ENCODE peak calls at places on chromosomes 11 and 22, in five cellular contexts. G, I, R, Z and X are unnamed samples.

GRCh38 chr22:38921126-38921525 is 36.3 kb upstream of the APOBEC3A start:
- DNase-seq in G (no peak), I (no peak), R (no peak), Z (no peak), X (no peak)

GRCh38 chr11:35337136-35337918 is 82.0 kb downstream of the SLC1A2 start:
- DNase-seq in G (peak), I (peak), R (no peak), Z (no peak), X (no peak)

GRCh38 chr11:109819410-109819809 is 273.8 kb upstream of the ZC3H12C start:
- DNase-seq in G (no peak), I (no peak), R (no peak), Z (no peak), X (no peak)

GRCh38 chr11:4882543-4882942 is 843 bp downstream of the OR51T1 start:
- DNase-seq in G (no peak), I (no peak), R (no peak), Z (no peak), X (no peak)

GRCh38 chr11:68139395-68139794 is 18.2 kb upstream of the CHKA start:
- DNase-seq in G (no peak), I (no peak), R (no peak), Z (no peak), X (no peak)

GRCh38 chr11:85779956-85780640 is 30.8 kb downstream of the SYTL2 start:
- DNase-seq in G (no peak), I (no peak), R (no peak), Z (no peak), X (no peak)

GRCh38 chr11:58830693-58831301 is 13.7 kb downstream of the GLYATL2 start:
- DNase-seq in G (no peak), I (no peak), R (no peak), Z (no peak), X (no peak)

GRCh38 chr22:24069721-24070120 is 58.6 kb downstream of the CABIN1 start:
- DNase-seq in G (no peak), I (no peak), R (no peak), Z (no peak), X (no peak)

GRCh38 chr11:22466809-22467208 is 128.6 kb downstream of the SLC17A6 start:
- DNase-seq in G (no peak), I (peak), R (no peak), Z (no peak), X (no peak)